ENCODE peak calls at places on chromosomes 2 and 18, in seven cellular contexts. One of them, this sample, is unnamed.

GRCh38 chr2:9106338-9107167 is 100.1 kb upstream of the ASAP2 start:
- DNase-seq in HepG2: no peak
- DNase-seq in H1: no peak
- DNase-seq in GM12878: no peak
- DNase-seq in SK-N-SH: no peak
- DNase-seq in GM12892: no peak
- DNase-seq in K562: no peak
- DNase-seq in this sample: no peak

GRCh38 chr2:86393521-86394490 is 47.4 kb upstream of the KDM3A start:
- DNase-seq in K562: no peak
- DNase-seq in GM12878: no peak
- DNase-seq in SK-N-SH: no peak
- DNase-seq in H1: no peak
- DNase-seq in HepG2: no peak
- DNase-seq in GM12892: no peak
- DNase-seq in this sample: no peak

GRCh38 chr2:148876589-148877402 is 1.8 kb downstream of the KIF5C start:
- DNase-seq in HepG2: peak
- DNase-seq in H1: peak
- DNase-seq in K562: no peak
- DNase-seq in GM12878: no peak
- DNase-seq in SK-N-SH: peak
- DNase-seq in GM12892: peak
- DNase-seq in this sample: no peak

GRCh38 chr2:189022492-189022891 is 48.3 kb downstream of the COL3A1 start:
- DNase-seq in K562: no peak
- DNase-seq in GM12892: no peak
- DNase-seq in GM12878: no peak
- DNase-seq in H1: no peak
- DNase-seq in SK-N-SH: peak
- DNase-seq in HepG2: no peak
- DNase-seq in this sample: no peak

GRCh38 chr18:75823376-75823950 is 396.0 kb upstream of the SMIM21 start:
- DNase-seq in GM12878: no peak
- DNase-seq in SK-N-SH: peak
- DNase-seq in HepG2: no peak
- DNase-seq in GM12892: no peak
- DNase-seq in H1: no peak
- DNase-seq in K562: no peak
- DNase-seq in this sample: no peak

GRCh38 chr2:38706846-38707345 is 41.0 kb downstream of the GALM start:
- DNase-seq in H1: no peak
- DNase-seq in HepG2: no peak
- DNase-seq in SK-N-SH: no peak
- DNase-seq in K562: no peak
- DNase-seq in GM12892: no peak
- DNase-seq in GM12878: no peak
- DNase-seq in this sample: no peak

GRCh38 chr18:67302043-67302442 is 214.5 kb downstream of the DSEL start:
- DNase-seq in GM12892: no peak
- DNase-seq in HepG2: no peak
- DNase-seq in SK-N-SH: no peak
- DNase-seq in K562: no peak
- DNase-seq in H1: no peak
- DNase-seq in GM12878: no peak
- DNase-seq in this sample: no peak

GRCh38 chr18:21363411-21363810 is 121.4 kb downstream of the GREB1L start:
- DNase-seq in H1: no peak
- DNase-seq in GM12878: no peak
- DNase-seq in K562: no peak
- DNase-seq in GM12892: no peak
- DNase-seq in HepG2: no peak
- DNase-seq in SK-N-SH: no peak
- DNase-seq in this sample: no peak

GRCh38 chr2:61335226-61335625 is 135.7 kb downstream of the USP34 start:
- DNase-seq in GM12878: no peak
- DNase-seq in K562: no peak
- DNase-seq in HepG2: no peak
- DNase-seq in H1: no peak
- DNase-seq in GM12892: no peak
- DNase-seq in SK-N-SH: no peak
- DNase-seq in this sample: no peak

GRCh38 chr2:206657087-206657486 is 14.8 kb downstream of the FAM237A start:
- DNase-seq in GM12892: no peak
- DNase-seq in H1: no peak
- DNase-seq in GM12878: no peak
- DNase-seq in HepG2: no peak
- DNase-seq in SK-N-SH: no peak
- DNase-seq in K562: no peak
- DNase-seq in this sample: no peak

GRCh38 chr2:85578243-85579180 is 1.1 kb downstream of the VAMP8 start:
- DNase-seq in H1: no peak
- DNase-seq in HepG2: no peak
- DNase-seq in GM12878: no peak
- DNase-seq in GM12892: no peak
- DNase-seq in K562: peak
- DNase-seq in SK-N-SH: no peak
- DNase-seq in this sample: no peak

GRCh38 chr2:102591646-102592045 is 27.7 kb upstream of the SLC9A2 start:
- DNase-seq in K562: no peak
- DNase-seq in GM12892: no peak
- DNase-seq in GM12878: no peak
- DNase-seq in HepG2: no peak
- DNase-seq in H1: no peak
- DNase-seq in SK-N-SH: no peak
- DNase-seq in this sample: no peak

GRCh38 chr2:102588213-102588939 is 31.0 kb upstream of the SLC9A2 start:
- DNase-seq in K562: no peak
- DNase-seq in HepG2: no peak
- DNase-seq in GM12878: no peak
- DNase-seq in SK-N-SH: no peak
- DNase-seq in H1: no peak
- DNase-seq in GM12892: no peak
- DNase-seq in this sample: no peak

GRCh38 chr2:102589444-102589843 is 29.9 kb upstream of the SLC9A2 start:
- DNase-seq in H1: no peak
- DNase-seq in K562: no peak
- DNase-seq in GM12892: no peak
- DNase-seq in GM12878: no peak
- DNase-seq in SK-N-SH: no peak
- DNase-seq in HepG2: no peak
- DNase-seq in this sample: no peak

GRCh38 chr2:102593516-102593915 is 25.8 kb upstream of the SLC9A2 start:
- DNase-seq in SK-N-SH: no peak
- DNase-seq in HepG2: no peak
- DNase-seq in GM12878: no peak
- DNase-seq in H1: no peak
- DNase-seq in K562: no peak
- DNase-seq in GM12892: no peak
- DNase-seq in this sample: no peak

DNA sequence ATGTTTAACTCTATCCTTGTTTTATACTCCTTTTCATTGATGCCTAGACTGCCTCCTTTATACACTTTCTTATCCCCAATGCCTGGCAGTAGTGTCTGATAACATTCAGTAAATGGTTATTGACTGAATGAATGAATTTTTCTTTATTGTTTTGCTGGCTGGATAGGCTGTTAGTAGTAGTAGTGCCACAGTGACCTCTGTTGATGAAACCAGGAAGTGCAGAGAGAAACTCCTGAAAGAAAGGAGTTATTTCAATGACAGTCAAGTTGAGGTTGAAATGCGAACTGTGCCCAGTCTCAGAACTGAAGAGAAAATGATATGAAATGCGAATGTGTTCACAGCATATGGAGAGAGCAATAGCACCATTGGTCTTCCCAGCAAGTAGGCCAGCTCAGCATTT is 26.8 kb upstream of the SLC9A2 start:
- DNase-seq in H1: peak
- DNase-seq in GM12892: no peak
- DNase-seq in SK-N-SH: no peak
- DNase-seq in GM12878: no peak
- DNase-seq in K562: peak
- DNase-seq in HepG2: no peak
- DNase-seq in this sample: no peak
- TF ChIP-seq TAF1 in H1: no peak
- TF ChIP-seq TAF1 in GM12892: no peak
- TF ChIP-seq TAF1 in SK-N-SH: no peak
- TF ChIP-seq TAF1 in GM12878: no peak
- TF ChIP-seq TAF1 in K562: no peak
- TF ChIP-seq TAF1 in HepG2: no peak
- TF ChIP-seq TAF1 in this sample: no peak

GRCh38 chr2:159010340-159010739 is 41.9 kb downstream of the TANC1 start:
- DNase-seq in H1: no peak
- DNase-seq in SK-N-SH: peak
- DNase-seq in GM12878: no peak
- DNase-seq in GM12892: no peak
- DNase-seq in K562: no peak
- DNase-seq in HepG2: peak
- DNase-seq in this sample: no peak

GRCh38 chr2:159012142-159012541 is 43.7 kb downstream of the TANC1 start:
- DNase-seq in H1: no peak
- DNase-seq in K562: no peak
- DNase-seq in GM12892: no peak
- DNase-seq in HepG2: no peak
- DNase-seq in GM12878: no peak
- DNase-seq in SK-N-SH: no peak
- DNase-seq in this sample: no peak

GRCh38 chr2:159013103-159013502 is 44.7 kb downstream of the TANC1 start:
- DNase-seq in GM12892: no peak
- DNase-seq in GM12878: no peak
- DNase-seq in H1: no peak
- DNase-seq in K562: no peak
- DNase-seq in HepG2: no peak
- DNase-seq in SK-N-SH: no peak
- DNase-seq in this sample: no peak

GRCh38 chr2:159010963-159011362 is 42.5 kb downstream of the TANC1 start:
- DNase-seq in H1: no peak
- DNase-seq in GM12878: no peak
- DNase-seq in SK-N-SH: no peak
- DNase-seq in HepG2: no peak
- DNase-seq in K562: no peak
- DNase-seq in GM12892: no peak
- DNase-seq in this sample: no peak

DNA sequence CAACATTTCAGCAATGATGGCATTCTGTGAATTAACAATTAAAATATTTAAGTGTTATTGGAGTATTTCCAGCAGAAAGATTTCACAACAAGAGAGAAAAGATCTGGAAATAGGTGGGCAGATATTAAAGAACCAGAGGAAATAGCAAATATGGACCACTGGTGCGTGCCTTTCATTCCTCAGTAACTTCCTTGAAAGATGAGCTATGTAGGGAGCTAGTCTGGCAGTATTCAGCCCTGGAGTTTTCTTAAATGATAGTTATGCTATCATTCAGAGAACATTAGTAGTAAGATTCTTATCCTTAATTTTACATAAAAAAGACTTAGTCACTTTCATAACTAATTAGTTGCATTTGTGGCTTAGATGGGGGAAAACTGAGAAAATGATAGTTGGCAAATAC is 41.5 kb downstream of the TANC1 start:
- DNase-seq in GM12892: no peak
- DNase-seq in HepG2: no peak
- DNase-seq in GM12878: no peak
- DNase-seq in K562: no peak
- DNase-seq in SK-N-SH: no peak
- DNase-seq in H1: no peak
- DNase-seq in this sample: no peak
- TF ChIP-seq TAF1 in GM12892: no peak
- TF ChIP-seq TAF1 in HepG2: no peak
- TF ChIP-seq TAF1 in GM12878: no peak
- TF ChIP-seq TAF1 in K562: no peak
- TF ChIP-seq TAF1 in SK-N-SH: no peak
- TF ChIP-seq TAF1 in H1: no peak
- TF ChIP-seq TAF1 in this sample: no peak

DNA sequence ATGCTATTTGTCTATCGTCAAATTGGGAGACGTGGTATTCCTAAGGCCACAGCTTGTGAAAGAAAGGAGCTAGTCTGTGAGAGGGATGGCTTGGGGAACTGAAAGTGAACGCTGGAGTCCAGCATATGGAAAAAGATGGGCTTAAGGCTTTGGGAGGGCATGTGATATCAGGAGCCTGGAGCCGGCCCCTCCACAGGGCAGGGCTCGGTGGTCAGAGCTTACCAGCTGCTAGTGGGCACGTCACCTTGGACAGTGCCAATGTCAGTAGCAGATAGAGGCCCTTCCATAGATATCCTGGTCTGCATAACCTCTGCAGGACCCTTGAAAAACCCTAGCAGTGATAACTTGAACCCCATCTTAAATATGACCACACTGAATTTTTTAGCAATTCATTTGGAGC is 259.1 kb upstream of the RAB6C start:
- DNase-seq in HepG2: no peak
- DNase-seq in GM12878: no peak
- DNase-seq in K562: no peak
- DNase-seq in SK-N-SH: no peak
- DNase-seq in H1: no peak
- DNase-seq in GM12892: no peak
- DNase-seq in this sample: no peak
- TF ChIP-seq TAF1 in HepG2: no peak
- TF ChIP-seq TAF1 in GM12878: no peak
- TF ChIP-seq TAF1 in K562: no peak
- TF ChIP-seq TAF1 in SK-N-SH: no peak
- TF ChIP-seq TAF1 in H1: no peak
- TF ChIP-seq TAF1 in GM12892: no peak
- TF ChIP-seq TAF1 in this sample: no peak

DNA sequence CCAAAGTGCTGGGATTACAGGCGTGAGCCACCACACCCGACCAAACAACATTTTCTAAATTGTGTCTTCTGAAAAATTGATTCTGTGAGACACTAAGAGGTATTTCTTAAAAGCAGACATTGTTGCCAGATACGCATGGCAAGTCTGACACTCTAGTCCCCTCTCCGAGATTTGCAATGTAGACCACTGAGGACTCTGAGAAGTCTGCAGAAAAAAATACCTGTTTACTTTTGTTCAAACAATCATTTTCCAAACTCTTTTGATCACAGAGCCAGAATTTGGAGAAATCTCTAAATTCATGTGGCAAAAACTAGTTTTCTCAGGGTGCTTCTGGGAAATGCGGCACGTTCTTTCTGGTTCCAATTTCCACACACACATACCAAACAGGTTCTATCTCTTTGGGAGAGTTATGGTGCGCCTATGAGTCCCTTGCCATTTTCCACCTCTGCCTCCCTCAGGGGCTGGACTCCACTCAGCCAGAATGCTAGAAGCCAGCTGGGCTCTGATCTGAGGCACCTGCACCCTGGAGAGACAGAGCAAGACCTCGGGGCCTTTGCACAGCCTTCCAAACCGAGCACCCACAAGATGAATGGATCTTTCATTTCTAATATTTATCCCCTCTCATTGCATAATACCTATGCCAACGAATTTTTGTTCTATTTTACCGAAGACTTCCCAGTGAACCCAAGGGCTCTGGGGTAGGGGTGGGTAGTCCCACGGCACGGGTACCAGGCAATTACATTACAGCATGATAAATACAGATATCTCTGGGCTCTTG is 152.7 kb downstream of the MYCN start:
- DNase-seq in HepG2: no peak
- DNase-seq in GM12892: no peak
- DNase-seq in K562: no peak
- DNase-seq in SK-N-SH: peak
- DNase-seq in GM12878: no peak
- DNase-seq in H1: no peak
- DNase-seq in this sample: no peak
- TF ChIP-seq TAF1 in HepG2: no peak
- TF ChIP-seq TAF1 in GM12892: no peak
- TF ChIP-seq TAF1 in K562: no peak
- TF ChIP-seq TAF1 in SK-N-SH: no peak
- TF ChIP-seq TAF1 in GM12878: no peak
- TF ChIP-seq TAF1 in H1: no peak
- TF ChIP-seq TAF1 in this sample: no peak